ENCODE peak calls at places on chromosomes 2 and 18, in ten cellular contexts. J, U, P, T, K, M, S, D, Q and G are unnamed samples.

GRCh38 chr2:237122214-237122666 is 36.6 kb downstream of the COPS8 start:
- DNase-seq in M (peak), D (peak), U (peak), Q (peak), K (peak), S (peak), J (peak), T (peak), P (peak), G (peak)

GRCh38 chr18:8424481-8424880 is 184.8 kb upstream of the RAB12 start:
- DNase-seq in U (no peak), J (no peak), K (no peak), Q (no peak), D (no peak), P (no peak), T (no peak), S (peak), M (no peak), G (no peak)

GRCh38 chr18:76875390-76876330 is 53.3 kb downstream of the ZNF236 start:
- DNase-seq in M (peak), P (no peak), K (no peak), U (no peak), Q (peak), T (no peak), J (no peak), S (peak), D (peak), G (peak)

GRCh38 chr2:198657520-198658121 is 800.1 kb downstream of the SATB2 start:
- DNase-seq in K (peak), P (no peak), M (peak), T (no peak), Q (peak), D (peak), S (peak), U (no peak), J (no peak), G (peak)

GRCh38 chr2:1766851-1767771 is 22.8 kb upstream of the PXDN start:
- DNase-seq in J (no peak), S (no peak), T (no peak), U (no peak), P (no peak), K (no peak), D (no peak), M (peak), Q (no peak), G (no peak)

GRCh38 chr2:65199891-65200290 is 27.7 kb upstream of the ACTR2 start:
- DNase-seq in K (peak), P (no peak), J (no peak), U (no peak), S (peak), Q (no peak), M (no peak), D (peak), T (no peak), G (no peak)

GRCh38 chr2:100976634-100977391 is 25.3 kb upstream of the RPL31 start:
- DNase-seq in K (no peak), Q (no peak), U (no peak), P (no peak), M (no peak), J (no peak), T (peak), S (peak), D (no peak), G (no peak)

GRCh38 chr2:39499336-39499735 is 62.3 kb upstream of the MAP4K3 start:
- DNase-seq in J (no peak), Q (no peak), D (no peak), T (no peak), P (no peak), K (no peak), S (no peak), M (no peak), U (no peak), G (no peak)

GRCh38 chr2:50535971-50536759 is 495.8 kb downstream of the NRXN1 start:
- DNase-seq in M (peak), Q (peak), K (no peak), U (no peak), T (no peak), J (no peak), P (no peak), S (peak), D (peak), G (no peak)

GRCh38 chr2:121902616-121903015 is 147.2 kb downstream of the TSN start:
- DNase-seq in Q (no peak), K (no peak), D (no peak), U (no peak), T (no peak), J (no peak), P (no peak), S (no peak), M (no peak), G (no peak)

GRCh38 chr18:80179857-80180558 is 67.3 kb downstream of the PARD6G start:
- DNase-seq in T (no peak), J (no peak), Q (no peak), U (no peak), K (no peak), D (no peak), S (no peak), M (no peak), P (no peak), G (no peak)

GRCh38 chr2:68134554-68134953 is 23.1 kb upstream of the PNO1 start:
- DNase-seq in D (no peak), K (no peak), J (no peak), M (no peak), Q (no peak), S (no peak), U (no peak), T (no peak), P (no peak), G (no peak)

GRCh38 chr18:9673296-9674251 is 34.5 kb upstream of the RAB31 start:
- DNase-seq in P (no peak), M (peak), D (peak), J (no peak), S (peak), T (no peak), Q (no peak), K (no peak), U (no peak), G (no peak)

GRCh38 chr2:95058989-95059601 is 33.6 kb downstream of the MAL start:
- DNase-seq in P (no peak), T (peak), U (no peak), J (no peak), D (no peak), S (no peak), Q (no peak), K (no peak), M (no peak), G (no peak)

GRCh38 chr18:22640281-22640842 is 222.6 kb upstream of the CTAGE1 start:
- DNase-seq in J (no peak), U (no peak), Q (no peak), M (no peak), T (no peak), D (no peak), S (no peak), P (no peak), K (no peak), G (no peak)

GRCh38 chr2:97871096-97871780 is 124.5 kb downstream of the TMEM131 start:
- DNase-seq in Q (no peak), P (no peak), D (peak), U (no peak), J (no peak), M (no peak), T (no peak), K (peak), S (peak), G (no peak)

GRCh38 chr18:60197233-60197632 is 175.3 kb downstream of the MC4R start:
- DNase-seq in U (no peak), S (no peak), D (no peak), K (no peak), Q (no peak), T (no peak), P (no peak), J (no peak), M (no peak), G (no peak)

GRCh38 chr2:38959938-38960608 is 70.4 kb downstream of the ARHGEF33 start:
- DNase-seq in M (peak), P (peak), Q (peak), U (peak), D (peak), J (peak), S (peak), K (peak), T (peak), G (peak)

GRCh38 chr18:61581578-61582204 is 248.5 kb downstream of the CDH20 start:
- DNase-seq in P (peak), K (no peak), U (peak), D (peak), J (peak), S (peak), T (peak), Q (peak), M (peak), G (peak)

GRCh38 chr2:75379811-75380210 is 180.5 kb upstream of the TACR1 start:
- DNase-seq in J (no peak), U (no peak), Q (no peak), K (no peak), M (no peak), S (no peak), T (no peak), D (no peak), P (no peak), G (no peak)

GRCh38 chr2:43469094-43469493 is 126.7 kb downstream of the THADA start:
- DNase-seq in T (no peak), S (no peak), P (no peak), Q (no peak), K (no peak), M (no peak), U (no peak), J (no peak), D (no peak), G (no peak)

GRCh38 chr2:196487426-196487825 is 152.1 kb upstream of the CCDC150 start:
- DNase-seq in S (peak), U (no peak), M (no peak), Q (no peak), J (no peak), P (no peak), D (peak), T (no peak), K (no peak), G (no peak)

GRCh38 chr2:69628325-69629038 is 15.1 kb downstream of the AAK1 start:
- DNase-seq in S (no peak), K (no peak), J (no peak), M (no peak), T (no peak), Q (no peak), D (no peak), U (no peak), P (no peak), G (no peak)

GRCh38 chr2:240992572-240993291 is 5.7 kb upstream of the SNED1 start:
- DNase-seq in Q (no peak), D (no peak), U (peak), P (no peak), K (no peak), M (no peak), S (no peak), J (no peak), T (no peak), G (peak)

GRCh38 chr2:10166489-10167295 is 44.2 kb downstream of the RRM2 start:
- DNase-seq in M (no peak), P (no peak), S (no peak), D (no peak), J (no peak), T (no peak), U (no peak), Q (no peak), K (no peak), G (no peak)

GRCh38 chr2:10297950-10298349 is 4.8 kb upstream of the HPCAL1 start:
- DNase-seq in U (peak), T (no peak), P (no peak), K (peak), M (no peak), Q (no peak), J (peak), D (peak), S (peak), G (no peak)

GRCh38 chr18:46917108-46917807 is at the start of the genes KATNAL2 and PIAS2:
- DNase-seq in U (peak), M (peak), S (peak), J (peak), D (peak), P (peak), Q (peak), K (no peak), T (peak), G (peak)

GRCh38 chr2:235255716-235256115 is 238.1 kb upstream of the AGAP1 start:
- DNase-seq in Q (no peak), T (no peak), U (no peak), S (no peak), M (no peak), J (no peak), P (no peak), D (no peak), K (no peak), G (no peak)

GRCh38 chr2:212032536-212033219 is 505.9 kb downstream of the ERBB4 start:
- DNase-seq in K (no peak), S (peak), D (peak), M (no peak), P (no peak), T (no peak), J (no peak), Q (no peak), U (no peak), G (no peak)

GRCh38 chr2:178994264-178994663 is 55.7 kb downstream of the CCDC141 start:
- DNase-seq in U (no peak), T (no peak), M (no peak), K (no peak), D (no peak), S (no peak), P (no peak), J (no peak), Q (no peak), G (no peak)

GRCh38 chr2:178997477-178997876 is 52.5 kb downstream of the CCDC141 start:
- DNase-seq in M (no peak), T (no peak), J (no peak), U (no peak), S (no peak), D (no peak), K (no peak), Q (no peak), P (no peak), G (no peak)

GRCh38 chr2:178990533-178991241 is 59.2 kb downstream of the CCDC141 start:
- DNase-seq in T (no peak), P (no peak), Q (no peak), S (no peak), K (no peak), M (no peak), U (no peak), D (no peak), J (no peak), G (no peak)

GRCh38 chr2:178997067-178997466 is 52.9 kb downstream of the CCDC141 start:
- DNase-seq in Q (no peak), J (no peak), S (no peak), U (no peak), T (no peak), P (no peak), M (no peak), K (no peak), D (no peak), G (no peak)

GRCh38 chr2:178993788-178994187 is 56.1 kb downstream of the CCDC141 start:
- DNase-seq in K (no peak), D (no peak), U (no peak), T (no peak), P (no peak), J (no peak), Q (no peak), M (no peak), S (no peak), G (no peak)
- TF ChIP-seq CTCF in K (no peak), D (no peak), U (no peak), T (no peak), P (no peak), J (no peak), Q (no peak), M (no peak), S (no peak), G (no peak)

GRCh38 chr2:20575935-20576597 is 74.8 kb downstream of the HS1BP3 start:
- DNase-seq in T (peak), M (no peak), P (no peak), D (no peak), S (no peak), U (no peak), J (no peak), Q (no peak), K (no peak), G (no peak)

GRCh38 chr2:20578266-20578894 is 72.5 kb downstream of the HS1BP3 start:
- DNase-seq in J (no peak), D (no peak), K (no peak), P (no peak), T (peak), Q (no peak), M (no peak), S (no peak), U (no peak), G (no peak)

GRCh38 chr2:20576598-20577115 is 74.2 kb downstream of the HS1BP3 start:
- DNase-seq in S (no peak), P (no peak), K (no peak), J (peak), T (no peak), U (no peak), M (no peak), D (no peak), Q (no peak), G (no peak)

GRCh38 chr2:20578895-20579825 is 71.7 kb downstream of the HS1BP3 start:
- DNase-seq in D (peak), P (no peak), K (peak), J (no peak), U (no peak), T (peak), Q (peak), S (peak), M (no peak), G (no peak)

GRCh38 chr2:20577495-20578235 is 73.2 kb downstream of the HS1BP3 start:
- DNase-seq in U (no peak), T (peak), D (peak), P (no peak), M (no peak), Q (no peak), S (no peak), J (no peak), K (no peak), G (no peak)
- TF ChIP-seq CTCF in U (no peak), T (no peak), D (no peak), P (no peak), M (no peak), Q (no peak), S (no peak), J (no peak), K (no peak), G (no peak)

GRCh38 chr2:23404426-23404825 is 19.4 kb downstream of the KLHL29 start:
- DNase-seq in S (peak), D (peak), J (no peak), Q (peak), P (no peak), T (no peak), U (no peak), M (peak), K (peak), G (no peak)
- TF ChIP-seq CTCF in S (peak), D (no peak), J (no peak), Q (no peak), P (no peak), T (no peak), U (no peak), M (peak), K (peak), G (no peak)

GRCh38 chr2:32946314-32947075 is at the start of gene LTBP1:
- DNase-seq in S (peak), M (peak), U (peak), Q (peak), J (peak), K (no peak), D (peak), T (peak), P (peak), G (peak)
- TF ChIP-seq CTCF in S (peak), M (peak), U (no peak), Q (peak), J (peak), K (peak), D (peak), T (peak), P (peak), G (peak)

DNA sequence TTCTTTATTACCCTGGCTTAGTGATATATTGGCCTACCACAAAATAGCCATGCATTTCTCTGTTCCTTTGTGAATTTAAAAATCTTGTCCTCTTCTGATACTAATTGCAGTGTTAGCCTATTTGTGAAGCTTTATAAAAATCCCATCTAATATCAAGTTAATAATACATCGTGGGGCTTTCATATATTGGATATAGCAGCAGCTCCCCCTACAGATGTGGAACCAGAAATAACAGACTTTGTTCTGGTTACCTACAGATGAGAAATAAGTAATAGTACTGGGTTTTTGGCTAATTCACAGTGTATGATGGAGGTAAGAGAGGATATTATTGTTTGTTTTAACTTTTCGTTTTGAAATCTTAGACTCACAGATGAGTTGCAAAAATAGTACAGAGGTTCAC is 1661.7 kb upstream of the PIK3C3 start:
- DNase-seq in U (no peak), K (no peak), P (no peak), S (no peak), M (peak), Q (no peak), T (no peak), J (no peak), D (peak), G (no peak)
- TF ChIP-seq CTCF in U (no peak), K (no peak), P (no peak), S (peak), M (peak), Q (no peak), T (peak), J (no peak), D (peak), G (peak)

GRCh38 chr2:239793086-239793485 is 232.1 kb downstream of the NDUFA10 start:
- DNase-seq in D (no peak), K (no peak), J (no peak), U (no peak), S (no peak), T (no peak), M (no peak), P (no peak), Q (no peak), G (no peak)

GRCh38 chr2:239791727-239792648 is 233.2 kb downstream of the NDUFA10 start:
- DNase-seq in M (no peak), P (peak), T (no peak), Q (no peak), J (no peak), U (no peak), S (no peak), K (no peak), D (no peak), G (no peak)

GRCh38 chr2:239793851-239794250 is 231.3 kb downstream of the NDUFA10 start:
- DNase-seq in J (no peak), U (no peak), K (no peak), Q (no peak), D (no peak), T (no peak), M (no peak), S (no peak), P (no peak), G (no peak)

GRCh38 chr2:239790721-239791120 is 234.4 kb downstream of the NDUFA10 start:
- DNase-seq in Q (no peak), K (no peak), U (no peak), M (no peak), P (peak), D (no peak), J (no peak), T (peak), S (no peak), G (no peak)

DNA sequence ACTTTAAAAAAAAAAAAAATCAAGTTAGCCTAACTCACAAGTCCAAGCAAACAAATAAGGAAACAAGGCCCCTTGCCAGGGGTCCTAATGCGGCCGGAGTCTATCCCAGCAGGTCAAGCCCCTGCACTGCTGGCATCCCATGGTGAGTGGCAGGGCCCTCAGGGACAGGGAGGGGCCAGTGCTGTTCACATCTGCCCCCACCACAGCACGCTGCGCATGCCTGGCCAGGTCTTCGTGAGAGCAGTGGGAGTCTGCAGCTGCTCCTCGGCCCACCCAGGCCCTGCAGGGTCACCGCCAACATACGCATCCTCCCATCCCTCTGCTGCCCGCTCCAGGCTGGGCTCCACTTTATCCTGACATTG is 232.5 kb downstream of the NDUFA10 start:
- DNase-seq in K (no peak), U (no peak), D (no peak), M (no peak), P (peak), Q (no peak), S (no peak), J (no peak), T (no peak), G (no peak)
- TF ChIP-seq CTCF in K (no peak), U (no peak), D (no peak), M (no peak), P (no peak), Q (no peak), S (no peak), J (no peak), T (no peak), G (no peak)

GRCh38 chr2:224165901-224166319 is 126.8 kb upstream of the SERPINE2 start:
- DNase-seq in D (peak), U (no peak), M (no peak), J (no peak), K (no peak), P (no peak), T (no peak), S (no peak), Q (no peak), G (no peak)
- TF ChIP-seq CTCF in D (no peak), U (no peak), M (no peak), J (no peak), K (no peak), P (no peak), T (no peak), S (no peak), Q (no peak), G (no peak)

GRCh38 chr2:25276569-25277465 is 64.9 kb downstream of the DNMT3A start:
- DNase-seq in P (peak), K (no peak), M (peak), T (peak), D (no peak), Q (peak), U (peak), J (peak), S (no peak), G (peak)
- TF ChIP-seq CTCF in P (peak), K (peak), M (peak), T (peak), D (peak), Q (peak), U (peak), J (peak), S (peak), G (peak)